ENCODE peak calls at places on chromosomes 12 and 14, in four cellular contexts. V is HEK293T, A is NCI-H187 treated with DMSO at 0.1 percent for 48 hours, B is Peyer's patch. S is an unnamed sample.

GRCh38 chr12:46921048-46921753 is 95.4 kb upstream of the SLC38A4 start:
- DNase-seq in V (no peak), A (no peak), B (no peak), S (no peak)

GRCh38 chr12:56751712-56752598 is at the start of gene PRIM1:
- DNase-seq in V (peak; percentile 96), A (peak; percentile 88), B (peak; percentile 87), S (peak; percentile 92)

GRCh38 chr12:13097526-13097925 is 5.9 kb downstream of the GSG1 start:
- DNase-seq in V (no peak), A (no peak), B (no peak), S (no peak)

GRCh38 chr12:116066381-116067230 is 210.9 kb downstream of the MED13L start:
- DNase-seq in V (peak; percentile 56), A (no peak), B (peak; percentile 52), S (peak; percentile 52)

GRCh38 chr12:124413401-124413800 is 118.5 kb downstream of the RFLNA start:
- DNase-seq in V (no peak), A (no peak), B (no peak), S (no peak)

GRCh38 chr14:85241022-85241880 is 288.7 kb upstream of the FLRT2 start:
- DNase-seq in V (no peak), A (no peak), B (no peak), S (no peak)

GRCh38 chr12:89319111-89319510 is 33.2 kb downstream of the DUSP6 start:
- DNase-seq in V (no peak), A (no peak), B (no peak), S (no peak)

GRCh38 chr14:91405241-91405721 is 12.3 kb downstream of the CCDC88C start:
- DNase-seq in V (no peak), A (no peak), B (no peak), S (no peak)

GRCh38 chr14:94397279-94397898 is 9.0 kb upstream of the SERPINA1 start:
- DNase-seq in V (no peak), A (no peak), B (no peak), S (no peak)

GRCh38 chr14:77882098-77882497 is 82.2 kb downstream of the ADCK1 start:
- DNase-seq in V (no peak), A (peak; percentile 91), B (no peak), S (no peak)

GRCh38 chr12:22993639-22994038 is 368.7 kb downstream of the ETNK1 start:
- DNase-seq in V (no peak), A (no peak), B (no peak), S (no peak)

GRCh38 chr12:75657866-75658265 is 146.5 kb upstream of the KRR1 start:
- DNase-seq in V (no peak), A (no peak), B (no peak), S (no peak)

GRCh38 chr14:50961606-50962259 is 17.4 kb upstream of the PYGL start:
- DNase-seq in V (no peak), A (no peak), B (no peak), S (no peak)

GRCh38 chr12:119158004-119158776 is 20.5 kb upstream of the HSPB8 start:
- DNase-seq in V (no peak), A (no peak), B (no peak), S (no peak)

GRCh38 chr12:2290516-2291065 is 237.8 kb downstream of the CACNA1C start:
- DNase-seq in V (no peak), A (no peak), B (no peak), S (no peak)

GRCh38 chr14:102584871-102585869 is 7.3 kb upstream of the RCOR1 start:
- DNase-seq in V (no peak), A (no peak), B (peak; percentile 54), S (peak; percentile 53)

GRCh38 chr12:116366456-116366776 is 88.9 kb upstream of the MED13L start:
- DNase-seq in V (no peak), A (peak; percentile 55), B (no peak), S (no peak)

GRCh38 chr14:65421201-65421981 is 8.9 kb downstream of the FUT8 start:
- DNase-seq in V (no peak), A (no peak), B (no peak), S (no peak)

GRCh38 chr14:28755930-28756895 is 10.4 kb upstream of the FOXG1 start:
- DNase-seq in V (no peak), A (no peak), B (no peak), S (no peak)